ENCODE peak calls at places on chromosomes 6 and 20, in eight cellular contexts. G is Right ventricle myocardium superior, E is hepatocyte, X is nephron progenitor cell, C is T-helper 17 cell, Z is bronchial epithelial cell, O is choroid plexus epithelial cell, Q is immature natural killer cell. Y is an unnamed sample.

GRCh38 chr6:126040826-126041225 is 54.5 kb downstream of the TRMT11 start:
- DNase-seq in O (peak), Q (no peak), X (no peak), C (no peak), G (no peak), Z (peak), E (peak), Y (no peak)

GRCh38 chr6:168607272-168608112 is 166.5 kb downstream of the SMOC2 start:
- DNase-seq in O (no peak), Z (peak), C (no peak), E (peak), X (peak), Q (no peak), G (no peak), Y (no peak)

GRCh38 chr6:121305957-121306607 is 28.2 kb downstream of the TBC1D32 start:
- DNase-seq in X (peak), Z (peak), C (no peak), Q (no peak), O (peak), G (no peak), E (peak), Y (no peak)

GRCh38 chr6:108897371-108897770 is 49.1 kb downstream of the ARMC2 start:
- DNase-seq in C (no peak), E (no peak), Z (peak), O (peak), X (no peak), Q (no peak), G (peak), Y (no peak)

GRCh38 chr6:65566117-65566516 is 140.9 kb downstream of the EYS start:
- DNase-seq in E (no peak), G (no peak), X (no peak), C (no peak), Q (no peak), Z (no peak), O (no peak), Y (no peak)

GRCh38 chr6:127124196-127124595 is 5.7 kb downstream of the RSPO3 start:
- DNase-seq in Q (no peak), X (no peak), C (no peak), O (no peak), Z (no peak), E (no peak), G (no peak), Y (no peak)

GRCh38 chr6:125377621-125378020 is 75.9 kb upstream of the HDDC2 start:
- DNase-seq in G (no peak), Q (no peak), C (no peak), E (peak), X (no peak), O (peak), Z (no peak), Y (no peak)

GRCh38 chr20:11869641-11870040 is 48.1 kb upstream of the BTBD3 start:
- DNase-seq in G (no peak), X (no peak), C (no peak), Q (no peak), O (no peak), Z (peak), E (no peak), Y (no peak)

GRCh38 chr6:112780498-112781096 is 433.5 kb downstream of the RFPL4B start:
- DNase-seq in E (peak), Q (no peak), Z (peak), G (peak), C (no peak), X (peak), O (peak), Y (peak)

GRCh38 chr6:169776379-169776778 is 25.0 kb downstream of the ERMARD start:
- DNase-seq in G (no peak), X (no peak), E (no peak), C (no peak), Q (no peak), Z (no peak), O (no peak), Y (no peak)

GRCh38 chr6:31493875-31494694 is 3.9 kb upstream of the MICB start:
- DNase-seq in Z (peak), O (peak), E (peak), X (peak), G (peak), Q (peak), C (peak), Y (peak)

GRCh38 chr20:32648761-32649615 is 24.8 kb downstream of the C20orf203 start:
- DNase-seq in O (peak), X (no peak), Q (no peak), G (no peak), E (peak), Z (peak), C (no peak), Y (no peak)

Y was measured in dorsolateral prefrontal cortex.